ENCODE peak calls at places on chromosome 16, in nine cellular contexts. V is tibial artery; D is WTC11; H is omental fat pad; Q is CD4-positive, alpha-beta T cell; F is progenitor cell of endocrine pancreas; R is lung; Z is Caco-2; G is dorsolateral prefrontal cortex. J is an unnamed sample.

GRCh38 chr16:75576384-75576811 is 10.2 kb downstream of the GABARAPL2 start:
- DNase-seq in R (no peak), F (no peak), H (no peak), Q (no peak), V (no peak), D (no peak), G (no peak), Z (no peak), J (no peak)

GRCh38 chr16:84166796-84167695 is 19.8 kb downstream of the TAF1C start:
- DNase-seq in D (no peak), Q (no peak), R (no peak), H (no peak), F (no peak), G (no peak), V (no peak), Z (no peak), J (no peak)

GRCh38 chr16:13036600-13036999 is 135.2 kb downstream of the SHISA9 start:
- DNase-seq in Z (peak; percentile 47), D (peak; percentile 70), G (no peak), V (no peak), F (peak; percentile 56), Q (no peak), H (no peak), R (no peak), J (no peak)

GRCh38 chr16:28990375-28991040 is 5.7 kb downstream of the LAT start:
- DNase-seq in H (no peak), R (no peak), F (no peak), D (no peak), G (no peak), Z (no peak), V (no peak), Q (peak; percentile 65), J (no peak)

GRCh38 chr16:4344659-4345438 is 6.3 kb downstream of the PAM16 start:
- DNase-seq in Q (no peak), D (no peak), F (no peak), G (peak; percentile 54), H (no peak), V (no peak), Z (no peak), R (no peak), J (no peak)

GRCh38 chr16:27720731-27721547 is 171.0 kb downstream of the KATNIP start:
- DNase-seq in D (no peak), Q (no peak), Z (no peak), V (no peak), F (no peak), R (no peak), H (no peak), G (peak; percentile 32), J (no peak)

GRCh38 chr16:88282221-88283041 is 100.3 kb upstream of the ZNF469 start:
- DNase-seq in F (no peak), R (no peak), H (no peak), Q (no peak), D (no peak), V (no peak), Z (peak; percentile 62), G (no peak), J (no peak)

GRCh38 chr16:3023415-3023668 is 400 bp downstream of the HCFC1R1 start:
- DNase-seq in H (peak; percentile 35), R (no peak), D (no peak), Z (peak; percentile 62), F (no peak), G (no peak), Q (no peak), V (no peak), J (no peak)

GRCh38 chr16:52512297-52512987 is 34.5 kb downstream of the TOX3 start:
- DNase-seq in G (no peak), R (no peak), F (no peak), Z (no peak), D (no peak), H (no peak), Q (no peak), V (no peak), J (no peak)

GRCh38 chr16:19835989-19836421 is 48.6 kb downstream of the GPRC5B start:
- DNase-seq in Z (no peak), D (no peak), F (no peak), G (no peak), R (no peak), H (no peak), Q (no peak), V (no peak), J (no peak)

GRCh38 chr16:13956635-13957196 is 36.8 kb downstream of the ERCC4 start:
- DNase-seq in R (no peak), Z (no peak), D (no peak), Q (no peak), G (no peak), V (no peak), F (no peak), H (no peak), J (no peak)

GRCh38 chr16:88815901-88816589 is 4.3 kb upstream of the APRT start:
- DNase-seq in V (no peak), D (peak; percentile 69), H (no peak), R (no peak), Z (no peak), Q (peak; percentile 55), F (peak; percentile 36), G (no peak), J (peak; percentile 71)

GRCh38 chr16:24166684-24167083 is 89.5 kb upstream of the CACNG3 start:
- DNase-seq in F (no peak), D (no peak), R (no peak), H (no peak), V (no peak), G (no peak), Q (no peak), Z (no peak), J (no peak)
- TF ChIP-seq CTCF in F (no peak), D (no peak), R (no peak), H (no peak), V (no peak), G (no peak), Q (no peak), Z (no peak), J (no peak)

GRCh38 chr16:47567321-47567720 is 106.2 kb downstream of the PHKB start:
- DNase-seq in Q (no peak), H (no peak), V (no peak), D (no peak), G (no peak), R (no peak), F (no peak), Z (no peak), J (no peak)

GRCh38 chr16:47574091-47575054 is 113.2 kb downstream of the PHKB start:
- DNase-seq in G (no peak), Q (no peak), H (no peak), V (no peak), F (no peak), Z (no peak), D (no peak), R (no peak), J (no peak)

GRCh38 chr16:47571711-47572110 is 110.6 kb downstream of the PHKB start:
- DNase-seq in R (no peak), G (no peak), Z (no peak), Q (no peak), V (no peak), H (no peak), F (no peak), D (no peak), J (no peak)

GRCh38 chr16:47568355-47568754 is 107.2 kb downstream of the PHKB start:
- DNase-seq in F (no peak), H (no peak), G (no peak), Q (no peak), R (no peak), V (no peak), D (no peak), Z (no peak), J (no peak)

GRCh38 chr16:47571049-47571448 is 109.9 kb downstream of the PHKB start:
- DNase-seq in Q (no peak), V (no peak), Z (no peak), G (no peak), H (no peak), F (no peak), D (no peak), R (no peak), J (no peak)
- TF ChIP-seq CTCF in Q (no peak), V (no peak), Z (no peak), G (no peak), H (no peak), F (no peak), D (no peak), R (no peak), J (no peak)

GRCh38 chr16:11101695-11102522 is 154.1 kb downstream of the SOCS1 start:
- DNase-seq in Q (no peak), G (no peak), D (no peak), F (no peak), Z (no peak), H (no peak), R (no peak), V (no peak), J (no peak)
- TF ChIP-seq CTCF in Q (no peak), G (no peak), D (no peak), F (no peak), Z (no peak), H (no peak), R (no peak), V (no peak), J (no peak)

GRCh38 chr16:11914210-11914758 is 1.5 kb downstream of the GSPT1 start:
- DNase-seq in G (no peak), H (no peak), V (no peak), F (no peak), R (no peak), Z (no peak), D (no peak), Q (no peak), J (no peak)

GRCh38 chr16:11913425-11914079 is 2.2 kb downstream of the GSPT1 start:
- DNase-seq in F (no peak), G (no peak), R (no peak), Q (peak; percentile 18), Z (no peak), D (no peak), H (no peak), V (no peak), J (no peak)

GRCh38 chr16:11914759-11915643 is 755 bp downstream of the GSPT1 start:
- DNase-seq in Q (peak; percentile 32), Z (peak; percentile 41), D (peak; percentile 22), V (peak; percentile 28), H (no peak), F (no peak), R (peak; percentile 36), G (peak; percentile 28), J (peak; percentile 78)

GRCh38 chr16:11916524-11917285 is 949 bp upstream of the GSPT1 start:
- DNase-seq in G (no peak), Z (peak; percentile 67), F (no peak), D (no peak), H (no peak), Q (no peak), R (peak; percentile 63), V (no peak), J (no peak)

GRCh38 chr16:11915644-11916523 is at the start of gene GSPT1:
- DNase-seq in Q (peak; percentile 99), R (peak; percentile 99), H (peak; percentile 98), G (peak; percentile 97), F (peak; percentile 99), Z (peak; percentile 98), V (peak; percentile 98), D (peak; percentile 99), J (peak; percentile 96)
- TF ChIP-seq CTCF in Q (no peak), R (no peak), H (no peak), G (peak; percentile 20), F (no peak), Z (no peak), V (peak; percentile 19), D (no peak), J (peak; percentile 26)

GRCh38 chr16:86252596-86252995 is 257.7 kb upstream of the FOXF1 start:
- DNase-seq in Q (no peak), Z (no peak), G (no peak), V (no peak), R (no peak), H (no peak), D (peak; percentile 77), F (no peak), J (no peak)
- TF ChIP-seq CTCF in Q (no peak), Z (peak; percentile 28), G (peak; percentile 19), V (no peak), R (no peak), H (no peak), D (peak; percentile 84), F (peak; percentile 43), J (peak; percentile 37)

J was measured in GM13977.